ENCODE peak calls at places on chromosomes 6 and 20, in four cellular contexts. W is H1, Q is HepG2, T is HCT116. E is an unnamed sample.

GRCh38 chr20:51169813-51170212 is 146.9 kb upstream of the KCNG1 start:
- DNase-seq in W (peak), Q (no peak), T (no peak), E (no peak)

GRCh38 chr20:1277529-1278322 is 11.6 kb downstream of the SNPH start:
- DNase-seq in W (no peak), Q (no peak), T (no peak), E (no peak)

GRCh38 chr6:138614151-138614550 is 114.9 kb upstream of the NHSL1 start:
- DNase-seq in W (no peak), Q (no peak), T (no peak), E (no peak)

GRCh38 chr20:31835977-31836852 is 9.2 kb downstream of the FOXS1 start:
- DNase-seq in W (no peak), Q (peak), T (peak), E (peak)

GRCh38 chr6:136920858-136921520 is 1.1 kb upstream of the SLC35D3 start:
- DNase-seq in W (no peak), Q (no peak), T (no peak), E (peak)

GRCh38 chr6:150119256-150119655 is 23.6 kb upstream of the PPP1R14C start:
- DNase-seq in W (no peak), Q (no peak), T (no peak), E (no peak)

GRCh38 chr20:6265204-6265904 is 142.5 kb upstream of the FERMT1 start:
- DNase-seq in W (no peak), Q (peak), T (peak), E (peak)

GRCh38 chr6:151009576-151009975 is 144.1 kb downstream of the MTHFD1L start:
- DNase-seq in W (peak), Q (no peak), T (no peak), E (no peak)

GRCh38 chr6:109082178-109082577 is 12.5 kb downstream of the SESN1 start:
- DNase-seq in W (no peak), Q (no peak), T (no peak), E (no peak)

GRCh38 chr6:110341671-110342304 is 16.4 kb downstream of the METTL24 start:
- DNase-seq in W (no peak), Q (peak), T (peak), E (no peak)

GRCh38 chr20:26208296-26209091 is 511.8 kb upstream of the ZNF337 start:
- DNase-seq in W (peak), Q (no peak), T (no peak), E (no peak)

GRCh38 chr6:131652472-131652871 is 15.4 kb downstream of the ENPP3 start:
- DNase-seq in W (no peak), Q (no peak), T (no peak), E (peak)

GRCh38 chr6:90508753-90509152 is 78.1 kb downstream of the MAP3K7 start:
- DNase-seq in W (no peak), Q (no peak), T (no peak), E (no peak)

GRCh38 chr6:31202259-31203166 is 32.0 kb upstream of the POU5F1 start:
- DNase-seq in W (no peak), Q (no peak), T (no peak), E (peak)

GRCh38 chr20:910840-911770 is 5.0 kb downstream of the ANGPT4 start:
- DNase-seq in W (no peak), Q (no peak), T (no peak), E (no peak)

GRCh38 chr6:21986703-21987102 is 310.1 kb downstream of the PRL start:
- DNase-seq in W (no peak), Q (no peak), T (no peak), E (no peak)

GRCh38 chr6:21984551-21984950 is 312.3 kb downstream of the PRL start:
- DNase-seq in W (no peak), Q (no peak), T (no peak), E (no peak)

GRCh38 chr6:21984135-21984534 is 312.7 kb downstream of the PRL start:
- DNase-seq in W (no peak), Q (no peak), T (no peak), E (peak)

GRCh38 chr6:21987501-21987957 is 309.3 kb downstream of the PRL start:
- DNase-seq in W (no peak), Q (peak), T (peak), E (peak)

GRCh38 chr6:21985904-21986303 is 310.9 kb downstream of the PRL start:
- DNase-seq in W (no peak), Q (no peak), T (no peak), E (no peak)
- TF ChIP-seq POLR2AphosphoS5 in W (no peak), Q (no peak), T (no peak), E (no peak)

GRCh38 chr6:157005940-157006339 is 228.8 kb downstream of the ARID1B start:
- DNase-seq in W (no peak), Q (no peak), T (no peak), E (no peak)
- H3K9ac ChIP-seq in W (no peak), Q (no peak), T (no peak), E (no peak)

DNA sequence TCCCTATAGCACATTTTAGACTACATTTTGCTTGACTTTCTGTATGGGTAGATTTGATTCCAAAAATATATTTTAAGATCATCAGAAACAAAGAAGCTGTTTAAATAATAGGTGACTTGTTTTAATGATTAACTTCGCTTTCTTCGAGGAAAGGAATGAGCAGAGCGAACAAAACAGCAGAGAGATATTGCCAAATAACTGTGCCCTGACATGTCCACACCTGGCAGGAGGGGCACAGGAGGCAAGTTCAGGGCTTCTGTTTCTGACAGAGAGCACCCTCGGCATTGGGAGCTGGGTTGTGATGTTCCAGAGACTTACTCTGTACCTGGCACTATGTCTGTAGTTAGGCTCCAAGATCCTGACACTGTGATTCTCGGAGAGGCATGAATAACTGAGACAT is 155.7 kb upstream of the SASH1 start:
- DNase-seq in W (no peak), Q (no peak), T (no peak), E (no peak)
- TF ChIP-seq POLR2AphosphoS5 in W (no peak), Q (no peak), T (no peak), E (no peak)

DNA sequence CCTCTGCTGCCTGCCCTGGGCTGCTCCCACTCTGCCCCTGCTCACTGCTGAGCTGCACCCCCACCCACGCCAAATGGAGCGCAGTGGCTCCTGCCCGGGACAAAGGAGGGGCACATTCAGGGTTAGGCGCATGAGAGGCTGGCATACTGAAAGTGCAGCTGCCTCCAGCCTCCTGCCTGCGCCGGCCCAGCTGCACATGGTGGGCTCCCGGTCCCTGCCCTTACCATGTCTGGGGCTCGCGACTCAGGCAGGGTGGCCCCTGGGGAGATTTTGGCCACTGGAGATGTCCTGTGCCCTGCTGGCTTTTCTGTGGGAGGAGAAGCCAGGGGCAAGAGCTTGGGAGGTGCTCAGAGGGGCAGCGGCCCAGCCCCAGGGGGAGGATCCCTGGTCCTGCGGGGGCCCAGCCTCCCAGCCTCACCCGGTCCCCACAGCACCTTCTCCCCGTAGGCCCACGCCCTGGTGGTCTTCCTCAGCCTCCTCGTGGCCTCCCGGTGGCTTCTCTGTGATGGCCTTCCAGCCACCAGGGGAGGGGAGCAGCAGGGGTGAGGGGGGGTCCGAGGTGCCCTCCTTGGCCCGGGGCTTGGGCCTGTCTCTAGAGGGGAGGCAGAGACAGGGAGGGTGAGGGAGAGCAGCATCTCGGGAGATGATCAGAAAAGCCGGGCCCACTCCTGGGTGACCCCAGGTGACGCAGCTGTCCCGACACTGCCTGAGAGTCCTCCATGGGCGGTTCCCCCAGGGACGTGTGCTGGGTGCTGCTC is 8.4 kb upstream of the CABLES2 start:
- DNase-seq in W (no peak), Q (no peak), T (no peak), E (no peak)
- H3K9ac ChIP-seq in W (no peak), Q (no peak), T (no peak), E (no peak)

DNA sequence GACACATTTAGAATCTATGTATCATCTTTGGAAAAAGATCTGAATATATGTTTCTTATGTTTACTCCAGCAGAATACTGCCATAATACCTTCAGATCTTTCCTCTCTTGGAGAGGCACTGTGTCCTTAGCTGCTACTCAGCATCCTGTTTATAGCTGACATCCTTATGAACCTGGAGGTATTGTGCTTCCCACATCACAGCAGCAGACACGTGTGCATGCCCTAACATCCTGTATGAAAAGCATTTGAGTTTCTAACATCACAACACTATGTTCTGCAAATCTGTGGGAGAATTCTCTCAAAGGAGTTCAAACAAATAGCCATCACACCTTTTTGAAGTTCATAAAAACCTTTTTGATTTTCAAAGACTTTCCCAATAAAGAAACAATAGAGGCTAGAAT is 216.0 kb downstream of the GJA1 start:
- DNase-seq in W (no peak), Q (no peak), T (no peak), E (peak)
- TF ChIP-seq POLR2AphosphoS5 in W (no peak), Q (no peak), T (no peak), E (peak)